ENCODE peak calls at places on chromosomes 13 and 19, in ten cellular contexts. I is activated T-helper 1 cell treated with Interleukin-2 at 50 U/mL for 16 hours; A is head of caudate nucleus; M is AG04449; P is stimulated activated CD4-positive, alpha-beta T cell treated with anti-CD3 and anti-CD28 coated beads, Interleukin-12 subunit alpha, Interleukin-12 subunit beta, amount 100 ng/mL, for 4 hours; U is activated CD4-positive, alpha-beta T cell treated with anti-CD3 and anti-CD28 coated beads for 24 hours; G is ACHN; J is LoVo; T is colonic mucosa; Z is SIG-M5. F is an unnamed sample.

GRCh38 chr13:21228738-21229137 is 52.3 kb downstream of the MRPL57 start:
- DNase-seq in I (no peak), A (no peak), M (no peak), P (no peak), U (no peak), G (no peak), J (no peak), T (no peak), Z (no peak), F (no peak)

GRCh38 chr19:1864480-1865171 is 1.2 kb upstream of the KLF16 start:
- DNase-seq in I (no peak), A (peak; percentile 75), M (no peak), P (peak; percentile 64), U (no peak), G (peak; percentile 66), J (peak; percentile 77), T (peak; percentile 75), Z (no peak), F (peak; percentile 46)

GRCh38 chr19:55472463-55472862 is 4.0 kb upstream of the ZNF628 start:
- DNase-seq in I (no peak), A (no peak), M (no peak), P (no peak), U (no peak), G (peak; percentile 88), J (peak; percentile 92), T (no peak), Z (no peak), F (peak; percentile 82)

GRCh38 chr13:103852036-103852435 is 785.8 kb upstream of the SLC10A2 start:
- DNase-seq in I (no peak), A (no peak), M (no peak), P (no peak), U (no peak), G (no peak), J (no peak), T (no peak), Z (no peak), F (no peak)

GRCh38 chr13:50106559-50106958 is 91.3 kb downstream of the KCNRG start:
- DNase-seq in I (no peak), A (no peak), M (no peak), P (no peak), U (no peak), G (no peak), J (no peak), T (no peak), Z (no peak), F (no peak)

GRCh38 chr13:110617326-110618072 is 2.2 kb downstream of the NAXD start:
- DNase-seq in I (no peak), A (no peak), M (no peak), P (no peak), U (no peak), G (peak; percentile 18), J (no peak), T (peak; percentile 53), Z (no peak), F (peak; percentile 91)

GRCh38 chr19:44741841-44742352 is 6.6 kb upstream of the BCL3 start:
- DNase-seq in I (no peak), A (peak; percentile 82), M (peak; percentile 98), P (no peak), U (no peak), G (peak; percentile 99), J (peak; percentile 97), T (peak; percentile 99), Z (peak; percentile 36), F (peak; percentile 100)

GRCh38 chr13:98749501-98749900 is 3.0 kb downstream of the SLC15A1 start:
- DNase-seq in I (no peak), A (no peak), M (peak; percentile 19), P (no peak), U (no peak), G (no peak), J (no peak), T (no peak), Z (no peak), F (peak; percentile 61)

GRCh38 chr19:23460656-23461055 is 65.4 kb upstream of the ZNF91 start:
- DNase-seq in I (no peak), A (no peak), M (no peak), P (no peak), U (no peak), G (no peak), J (no peak), T (no peak), Z (no peak), F (no peak)

GRCh38 chr19:6269101-6269886 is 10.5 kb downstream of the MLLT1 start:
- DNase-seq in I (no peak), A (no peak), M (no peak), P (no peak), U (no peak), G (no peak), J (no peak), T (no peak), Z (no peak), F (no peak)

GRCh38 chr19:30669329-30670010 is 297.3 kb downstream of the ZNF536 start:
- DNase-seq in I (no peak), A (peak; percentile 87), M (no peak), P (peak; percentile 58), U (peak; percentile 46), G (peak; percentile 36), J (peak; percentile 37), T (peak; percentile 49), Z (no peak), F (peak; percentile 29)

GRCh38 chr19:1942078-1942933 is 1.3 kb downstream of the CSNK1G2 start:
- DNase-seq in I (peak; percentile 73), A (peak; percentile 63), M (no peak), P (peak; percentile 55), U (peak; percentile 59), G (peak; percentile 68), J (peak; percentile 44), T (peak; percentile 83), Z (no peak), F (peak; percentile 83)

GRCh38 chr19:13211426-13212308 is 61.5 kb downstream of the IER2 start:
- DNase-seq in I (no peak), A (no peak), M (no peak), P (no peak), U (no peak), G (no peak), J (no peak), T (no peak), Z (no peak), F (no peak)

GRCh38 chr13:75485286-75486062 is 3.5 kb upstream of the TBC1D4 start:
- DNase-seq in I (no peak), A (no peak), M (peak; percentile 21), P (no peak), U (no peak), G (no peak), J (no peak), T (no peak), Z (no peak), F (peak; percentile 91)

GRCh38 chr19:892243-892996 is 567 bp downstream of the MED16 start:
- DNase-seq in I (no peak), A (no peak), M (no peak), P (no peak), U (no peak), G (no peak), J (no peak), T (no peak), Z (no peak), F (peak; percentile 20)

GRCh38 chr19:14004619-14005380 is 1.3 kb downstream of the RFX1 start:
- DNase-seq in I (no peak), A (peak; percentile 63), M (no peak), P (no peak), U (no peak), G (no peak), J (no peak), T (peak; percentile 77), Z (no peak), F (no peak)

GRCh38 chr19:38183227-38183914 is 40.7 kb downstream of the DPF1 start:
- DNase-seq in I (no peak), A (peak; percentile 61), M (no peak), P (no peak), U (no peak), G (no peak), J (no peak), T (no peak), Z (no peak), F (peak; percentile 42)

GRCh38 chr13:99271249-99271648 is 13.1 kb upstream of the GPR18 start:
- DNase-seq in I (no peak), A (no peak), M (no peak), P (no peak), U (no peak), G (no peak), J (no peak), T (no peak), Z (no peak), F (no peak)

GRCh38 chr19:6186435-6186834 is 51.0 kb downstream of the ACSBG2 start:
- DNase-seq in I (no peak), A (no peak), M (no peak), P (no peak), U (no peak), G (no peak), J (no peak), T (no peak), Z (no peak), F (no peak)

GRCh38 chr19:23385404-23385803 is 9.9 kb downstream of the ZNF91 start:
- DNase-seq in I (no peak), A (no peak), M (no peak), P (no peak), U (no peak), G (no peak), J (no peak), T (no peak), Z (no peak), F (no peak)

GRCh38 chr19:30539315-30539714 is 167.1 kb downstream of the ZNF536 start:
- DNase-seq in I (no peak), A (no peak), M (no peak), P (no peak), U (no peak), G (no peak), J (no peak), T (no peak), Z (no peak), F (no peak)

GRCh38 chr19:29858000-29858596 is 46.3 kb downstream of the CCNE1 start:
- DNase-seq in I (no peak), A (no peak), M (no peak), P (peak; percentile 29), U (no peak), G (peak; percentile 25), J (peak; percentile 45), T (peak; percentile 32), Z (no peak), F (no peak)

GRCh38 chr13:109704771-109705628 is 81.4 kb downstream of the IRS2 start:
- DNase-seq in I (no peak), A (peak; percentile 56), M (no peak), P (no peak), U (no peak), G (no peak), J (no peak), T (peak; percentile 55), Z (peak; percentile 16), F (peak; percentile 33)

GRCh38 chr19:53991224-53992113 is at the start of gene CACNG6:
- DNase-seq in I (no peak), A (no peak), M (no peak), P (no peak), U (no peak), G (no peak), J (no peak), T (no peak), Z (no peak), F (peak; percentile 59)

GRCh38 chr13:24005711-24006281 is 108.5 kb upstream of the C1QTNF9B start:
- DNase-seq in I (no peak), A (no peak), M (no peak), P (no peak), U (no peak), G (no peak), J (no peak), T (no peak), Z (no peak), F (no peak)

GRCh38 chr19:55482128-55482961 is 2.6 kb upstream of the NAT14 start:
- DNase-seq in I (no peak), A (no peak), M (no peak), P (no peak), U (no peak), G (no peak), J (no peak), T (no peak), Z (no peak), F (no peak)

GRCh38 chr13:20969182-20969581 is 66.6 kb upstream of the XPO4 start:
- DNase-seq in I (no peak), A (no peak), M (no peak), P (no peak), U (no peak), G (peak; percentile 47), J (peak; percentile 37), T (no peak), Z (no peak), F (peak; percentile 57)

GRCh38 chr19:13115936-13116281 is 631 bp downstream of the TRMT1 start:
- DNase-seq in I (no peak), A (no peak), M (no peak), P (no peak), U (no peak), G (no peak), J (no peak), T (no peak), Z (no peak), F (no peak)